ENCODE peak calls at places on chromosome 1, in seven cellular contexts. U, T, V, C, I, M and Q are unnamed samples.

GRCh38 chr1:167082511-167083027 is 7.6 kb downstream of the GPA33 start:
- DNase-seq in C (no peak), I (peak), V (no peak), M (no peak), U (no peak), T (no peak), Q (no peak)

GRCh38 chr1:88060112-88060673 is 623.9 kb upstream of the PKN2 start:
- DNase-seq in V (no peak), T (no peak), U (no peak), I (no peak), M (no peak), C (no peak), Q (no peak)

GRCh38 chr1:20395255-20395654 is 90.8 kb downstream of the CAMK2N1 start:
- DNase-seq in T (no peak), U (no peak), I (no peak), V (no peak), C (no peak), M (no peak), Q (no peak)

GRCh38 chr1:69436151-69436550 is 131.6 kb upstream of the LRRC7 start:
- DNase-seq in T (no peak), V (no peak), I (no peak), C (no peak), U (no peak), M (no peak), Q (no peak)

GRCh38 chr1:27011058-27011764 is 1.4 kb downstream of the TENT5B start:
- DNase-seq in U (no peak), V (no peak), T (no peak), M (no peak), C (peak), I (peak), Q (peak)

GRCh38 chr1:9850442-9851162 is 26.8 kb upstream of the CLSTN1 start:
- DNase-seq in M (no peak), V (no peak), C (no peak), I (no peak), U (no peak), T (no peak), Q (no peak)

GRCh38 chr1:95012389-95012788 is 60.4 kb downstream of the ALG14 start:
- DNase-seq in C (no peak), I (no peak), M (no peak), U (no peak), V (no peak), T (no peak), Q (no peak)

GRCh38 chr1:118944133-118944532 is 44.0 kb downstream of the TBX15 start:
- DNase-seq in V (no peak), T (no peak), C (no peak), U (no peak), M (no peak), I (no peak), Q (no peak)

GRCh38 chr1:12496154-12496961 is 121.7 kb downstream of the DHRS3 start:
- DNase-seq in V (no peak), M (no peak), I (no peak), C (no peak), U (no peak), T (no peak), Q (no peak)

GRCh38 chr1:243407284-243408018 is 151.6 kb downstream of the SDCCAG8 start:
- DNase-seq in I (peak), C (no peak), M (no peak), V (no peak), U (no peak), T (no peak), Q (no peak)

GRCh38 chr1:59427155-59427554 is 130.3 kb downstream of the FGGY start:
- DNase-seq in T (no peak), U (no peak), V (no peak), C (no peak), I (peak), M (no peak), Q (peak)